ENCODE peak calls at places on chromosomes 2 and 18, in five cellular contexts. One of them, this sample, is unnamed.
A peak's percentile ranks its signal among the peaks of the same experiment; 100 is the strongest.

GRCh38 chr2:97901862-97902261 is 93.9 kb downstream of the TMEM131 start:
- DNase-seq in CD8-positive, alpha-beta T cell: no peak
- DNase-seq in tibial nerve: no peak
- DNase-seq in body of pancreas: no peak
- DNase-seq in keratinocyte: no peak
- DNase-seq in this sample: no peak

GRCh38 chr2:164689020-164689419 is 67.7 kb upstream of the GRB14 start:
- DNase-seq in CD8-positive, alpha-beta T cell: no peak
- DNase-seq in body of pancreas: no peak
- DNase-seq in keratinocyte: no peak
- DNase-seq in tibial nerve: no peak
- DNase-seq in this sample: no peak

GRCh38 chr2:200380833-200381542 is 74.5 kb downstream of the SPATS2L start:
- DNase-seq in tibial nerve: no peak
- DNase-seq in keratinocyte: no peak
- DNase-seq in CD8-positive, alpha-beta T cell: no peak
- DNase-seq in body of pancreas: no peak
- DNase-seq in this sample: no peak

GRCh38 chr2:2840681-2841300 is 509.7 kb upstream of the MYT1L start:
- DNase-seq in tibial nerve: no peak
- DNase-seq in keratinocyte: no peak
- DNase-seq in body of pancreas: no peak
- DNase-seq in CD8-positive, alpha-beta T cell: no peak
- DNase-seq in this sample: no peak

GRCh38 chr18:63477972-63478371 is 1.2 kb downstream of the SERPINB5 start:
- DNase-seq in body of pancreas: no peak
- DNase-seq in keratinocyte: no peak
- DNase-seq in CD8-positive, alpha-beta T cell: no peak
- DNase-seq in tibial nerve: no peak
- DNase-seq in this sample: no peak

GRCh38 chr2:70777450-70777849 is 9.4 kb upstream of the ADD2 start:
- DNase-seq in body of pancreas: no peak
- DNase-seq in keratinocyte: no peak
- DNase-seq in CD8-positive, alpha-beta T cell: no peak
- DNase-seq in tibial nerve: no peak
- DNase-seq in this sample: no peak

GRCh38 chr2:30511122-30512083 is 64.4 kb downstream of the LCLAT1 start:
- DNase-seq in CD8-positive, alpha-beta T cell: no peak
- DNase-seq in tibial nerve: peak; percentile 44
- DNase-seq in body of pancreas: no peak
- DNase-seq in keratinocyte: no peak
- DNase-seq in this sample: peak; percentile 46

GRCh38 chr2:122980672-122981071 is 1044.4 kb upstream of the CNTNAP5 start:
- DNase-seq in keratinocyte: no peak
- DNase-seq in body of pancreas: no peak
- DNase-seq in CD8-positive, alpha-beta T cell: no peak
- DNase-seq in tibial nerve: peak; percentile 49
- DNase-seq in this sample: peak; percentile 47

GRCh38 chr2:161077367-161078210 is 82.6 kb upstream of the TANK start:
- DNase-seq in tibial nerve: peak; percentile 23
- DNase-seq in body of pancreas: no peak
- DNase-seq in keratinocyte: no peak
- DNase-seq in CD8-positive, alpha-beta T cell: peak; percentile 34
- DNase-seq in this sample: no peak

GRCh38 chr2:73444202-73444601 is 58.6 kb downstream of the ALMS1 start:
- DNase-seq in body of pancreas: no peak
- DNase-seq in tibial nerve: no peak
- DNase-seq in keratinocyte: no peak
- DNase-seq in CD8-positive, alpha-beta T cell: no peak
- DNase-seq in this sample: no peak

GRCh38 chr2:88967844-88968243 is 276.4 kb downstream of the RPIA start:
- DNase-seq in tibial nerve: no peak
- DNase-seq in CD8-positive, alpha-beta T cell: no peak
- DNase-seq in keratinocyte: peak; percentile 30
- DNase-seq in body of pancreas: no peak
- DNase-seq in this sample: no peak

GRCh38 chr2:18119883-18120282 is 241.4 kb downstream of the KCNS3 start:
- DNase-seq in keratinocyte: no peak
- DNase-seq in tibial nerve: no peak
- DNase-seq in CD8-positive, alpha-beta T cell: no peak
- DNase-seq in body of pancreas: peak; percentile 16
- DNase-seq in this sample: no peak

GRCh38 chr2:146031158-146031557 is 1511.2 kb upstream of the ZEB2 start:
- DNase-seq in tibial nerve: no peak
- DNase-seq in body of pancreas: no peak
- DNase-seq in CD8-positive, alpha-beta T cell: no peak
- DNase-seq in keratinocyte: no peak
- DNase-seq in this sample: no peak

GRCh38 chr2:81658227-81658626 is 1353.7 kb upstream of the LRRTM1 start:
- DNase-seq in keratinocyte: no peak
- DNase-seq in body of pancreas: no peak
- DNase-seq in tibial nerve: no peak
- DNase-seq in CD8-positive, alpha-beta T cell: no peak
- DNase-seq in this sample: no peak

GRCh38 chr2:44136186-44136585 is 32.5 kb upstream of the PPM1B start:
- DNase-seq in body of pancreas: no peak
- DNase-seq in keratinocyte: no peak
- DNase-seq in CD8-positive, alpha-beta T cell: no peak
- DNase-seq in tibial nerve: no peak
- DNase-seq in this sample: no peak

GRCh38 chr2:55961318-55961911 is 37.8 kb upstream of the EFEMP1 start:
- DNase-seq in body of pancreas: no peak
- DNase-seq in tibial nerve: peak; percentile 52
- DNase-seq in keratinocyte: no peak
- DNase-seq in CD8-positive, alpha-beta T cell: no peak
- DNase-seq in this sample: no peak

GRCh38 chr2:236193026-236193425 is 24.8 kb upstream of the GBX2 start:
- DNase-seq in CD8-positive, alpha-beta T cell: no peak
- DNase-seq in body of pancreas: no peak
- DNase-seq in keratinocyte: no peak
- DNase-seq in tibial nerve: no peak
- DNase-seq in this sample: no peak

GRCh38 chr2:24875272-24875671 is 44.8 kb downstream of the ADCY3 start:
- DNase-seq in body of pancreas: no peak
- DNase-seq in tibial nerve: no peak
- DNase-seq in keratinocyte: no peak
- DNase-seq in CD8-positive, alpha-beta T cell: no peak
- DNase-seq in this sample: no peak

GRCh38 chr18:42373584-42373983 is 418.6 kb downstream of the PIK3C3 start:
- DNase-seq in tibial nerve: no peak
- DNase-seq in body of pancreas: no peak
- DNase-seq in CD8-positive, alpha-beta T cell: no peak
- DNase-seq in keratinocyte: no peak
- DNase-seq in this sample: no peak

GRCh38 chr2:181457741-181458425 is 697 bp downstream of the ITGA4 start:
- DNase-seq in keratinocyte: no peak
- DNase-seq in CD8-positive, alpha-beta T cell: peak; percentile 42
- DNase-seq in tibial nerve: no peak
- DNase-seq in body of pancreas: peak; percentile 12
- DNase-seq in this sample: peak; percentile 5

GRCh38 chr18:25168011-25168410 is 184.0 kb downstream of the ZNF521 start:
- DNase-seq in body of pancreas: no peak
- DNase-seq in CD8-positive, alpha-beta T cell: no peak
- DNase-seq in keratinocyte: no peak
- DNase-seq in tibial nerve: no peak
- DNase-seq in this sample: no peak

GRCh38 chr2:239674101-239674980 is 273.5 kb upstream of the HDAC4 start:
- DNase-seq in CD8-positive, alpha-beta T cell: no peak
- DNase-seq in tibial nerve: no peak
- DNase-seq in body of pancreas: no peak
- DNase-seq in keratinocyte: no peak
- DNase-seq in this sample: no peak

GRCh38 chr18:48576454-48576766 is 37.6 kb downstream of the CTIF start:
- DNase-seq in keratinocyte: no peak
- DNase-seq in body of pancreas: no peak
- DNase-seq in CD8-positive, alpha-beta T cell: no peak
- DNase-seq in tibial nerve: no peak
- DNase-seq in this sample: no peak

GRCh38 chr2:43131051-43131889 is 95.1 kb downstream of the ZFP36L2 start:
- DNase-seq in keratinocyte: peak; percentile 98
- DNase-seq in tibial nerve: peak; percentile 65
- DNase-seq in CD8-positive, alpha-beta T cell: peak; percentile 71
- DNase-seq in body of pancreas: peak; percentile 77
- DNase-seq in this sample: peak; percentile 46

GRCh38 chr2:68885811-68886075 is 14.5 kb upstream of the BMP10 start:
- DNase-seq in CD8-positive, alpha-beta T cell: no peak
- DNase-seq in tibial nerve: no peak
- DNase-seq in keratinocyte: no peak
- DNase-seq in body of pancreas: no peak
- DNase-seq in this sample: no peak

GRCh38 chr2:68888038-68888704 is 17.0 kb upstream of the BMP10 start:
- DNase-seq in tibial nerve: no peak
- DNase-seq in keratinocyte: no peak
- DNase-seq in CD8-positive, alpha-beta T cell: no peak
- DNase-seq in body of pancreas: no peak
- DNase-seq in this sample: no peak

GRCh38 chr2:68889500-68889899 is 18.3 kb upstream of the BMP10 start:
- DNase-seq in CD8-positive, alpha-beta T cell: no peak
- DNase-seq in tibial nerve: no peak
- DNase-seq in keratinocyte: no peak
- DNase-seq in body of pancreas: no peak
- DNase-seq in this sample: no peak

GRCh38 chr2:68885074-68885810 is 14.0 kb upstream of the BMP10 start:
- DNase-seq in CD8-positive, alpha-beta T cell: no peak
- DNase-seq in keratinocyte: no peak
- DNase-seq in body of pancreas: no peak
- DNase-seq in tibial nerve: no peak
- DNase-seq in this sample: no peak

DNA sequence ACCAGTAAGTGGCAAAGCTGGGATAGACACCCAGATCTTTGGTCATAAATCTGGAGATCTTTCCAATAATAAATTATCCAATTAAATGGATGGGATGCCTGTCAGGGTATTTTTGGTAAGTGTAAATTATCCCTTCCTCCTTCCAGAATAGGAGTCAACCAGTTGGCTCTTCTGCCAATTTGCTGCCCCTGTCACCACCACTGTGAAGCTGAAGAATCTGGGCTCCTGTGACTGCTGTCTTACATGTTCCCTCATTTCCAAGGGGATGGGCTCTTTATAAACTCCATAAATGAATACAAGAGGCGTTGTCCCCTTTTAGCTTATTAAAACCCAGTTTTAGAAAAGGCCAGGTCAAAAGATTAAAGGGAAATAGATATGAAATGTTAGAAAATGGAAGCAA is 17.8 kb upstream of the BMP10 start:
- DNase-seq in keratinocyte: no peak
- DNase-seq in body of pancreas: no peak
- DNase-seq in tibial nerve: no peak
- DNase-seq in CD8-positive, alpha-beta T cell: no peak
- DNase-seq in this sample: no peak
- TF ChIP-seq CTCF in keratinocyte: no peak
- TF ChIP-seq CTCF in body of pancreas: no peak
- TF ChIP-seq CTCF in tibial nerve: no peak
- TF ChIP-seq CTCF in CD8-positive, alpha-beta T cell: no peak
- TF ChIP-seq CTCF in this sample: no peak

GRCh38 chr2:96404446-96405373 is 69.1 kb downstream of the NCAPH start:
- DNase-seq in CD8-positive, alpha-beta T cell: no peak
- DNase-seq in keratinocyte: no peak
- DNase-seq in tibial nerve: no peak
- DNase-seq in body of pancreas: peak; percentile 44
- DNase-seq in this sample: no peak
- H3K4me1 ChIP-seq in CD8-positive, alpha-beta T cell: peaks cover 36% of the 10 kb centered on the region
- H3K4me1 ChIP-seq in keratinocyte: peaks cover 9% of the 10 kb centered on the region
- H3K4me1 ChIP-seq in tibial nerve: peaks cover 16% of the 10 kb centered on the region
- H3K4me1 ChIP-seq in body of pancreas: peaks cover 31% of the 10 kb centered on the region
- H3K4me1 ChIP-seq in this sample: peaks cover 3% of the 10 kb centered on the region

DNA sequence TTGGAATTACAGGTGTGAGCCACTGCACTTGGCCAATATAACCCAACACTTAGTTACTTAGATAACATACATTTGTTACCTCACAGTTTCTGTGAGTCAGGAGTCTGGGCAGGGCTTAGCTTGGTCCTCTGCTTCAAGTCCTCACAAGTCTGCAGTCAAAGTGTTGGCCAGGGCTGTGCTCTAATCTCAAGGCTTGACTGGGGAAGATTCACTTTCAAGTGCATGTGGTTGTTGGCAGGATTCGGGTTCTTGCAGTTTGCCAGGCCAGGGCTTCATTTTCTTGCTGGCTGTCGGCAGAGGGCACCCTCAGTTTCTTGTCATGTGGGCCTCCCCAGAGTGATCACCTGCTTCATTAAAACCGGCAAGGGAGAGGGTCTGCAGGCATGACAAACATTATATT is 103.7 kb downstream of the SLC4A3 start:
- DNase-seq in tibial nerve: no peak
- DNase-seq in CD8-positive, alpha-beta T cell: no peak
- DNase-seq in keratinocyte: no peak
- DNase-seq in body of pancreas: no peak
- DNase-seq in this sample: peak; percentile 16
- TF ChIP-seq CTCF in tibial nerve: no peak
- TF ChIP-seq CTCF in CD8-positive, alpha-beta T cell: no peak
- TF ChIP-seq CTCF in keratinocyte: no peak
- TF ChIP-seq CTCF in body of pancreas: no peak
- TF ChIP-seq CTCF in this sample: peak; percentile 46

DNA sequence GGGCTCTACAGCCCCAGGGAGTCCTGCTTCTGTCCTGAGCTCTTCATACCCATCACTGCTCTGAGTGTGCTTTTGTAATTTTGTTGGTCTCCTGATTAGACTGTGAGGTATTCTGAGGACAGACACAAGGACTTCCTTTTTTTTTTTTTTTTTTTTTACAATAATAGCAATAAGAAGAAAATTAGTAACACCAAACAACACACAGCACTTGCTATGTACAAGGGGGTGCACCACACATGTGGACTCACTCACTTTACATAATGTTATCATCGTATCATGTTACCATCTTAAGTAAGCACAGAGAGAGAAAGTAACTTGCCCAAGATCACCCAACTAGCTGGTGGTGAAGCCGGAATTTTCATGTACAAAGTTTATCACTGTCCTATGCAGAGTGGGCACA is 34.5 kb downstream of the MBP start:
- DNase-seq in CD8-positive, alpha-beta T cell: no peak
- DNase-seq in body of pancreas: no peak
- DNase-seq in keratinocyte: no peak
- DNase-seq in tibial nerve: no peak
- DNase-seq in this sample: no peak
- H3K4me1 ChIP-seq in CD8-positive, alpha-beta T cell: peaks cover 82% of the 10 kb centered on the region
- H3K4me1 ChIP-seq in body of pancreas: peaks cover 27% of the 10 kb centered on the region
- H3K4me1 ChIP-seq in keratinocyte: peaks cover 38% of the 10 kb centered on the region
- H3K4me1 ChIP-seq in tibial nerve: peaks cover 41% of the 10 kb centered on the region
- H3K4me1 ChIP-seq in this sample: no peaks in the 10 kb centered on the region

GRCh38 chr18:8402237-8402636 is 207.0 kb upstream of the RAB12 start:
- DNase-seq in keratinocyte: no peak
- DNase-seq in body of pancreas: no peak
- DNase-seq in CD8-positive, alpha-beta T cell: no peak
- DNase-seq in tibial nerve: no peak
- DNase-seq in this sample: no peak
- TF ChIP-seq CTCF in keratinocyte: no peak
- TF ChIP-seq CTCF in body of pancreas: no peak
- TF ChIP-seq CTCF in CD8-positive, alpha-beta T cell: no peak
- TF ChIP-seq CTCF in tibial nerve: no peak
- TF ChIP-seq CTCF in this sample: no peak

GRCh38 chr2:46848446-46848845 is 67.2 kb downstream of the MCFD2 start:
- DNase-seq in CD8-positive, alpha-beta T cell: no peak
- DNase-seq in tibial nerve: no peak
- DNase-seq in body of pancreas: no peak
- DNase-seq in keratinocyte: no peak
- DNase-seq in this sample: no peak
- H3K4me1 ChIP-seq in CD8-positive, alpha-beta T cell: no peaks in the 10 kb centered on the region
- H3K4me1 ChIP-seq in tibial nerve: peaks cover 55% of the 10 kb centered on the region
- H3K4me1 ChIP-seq in body of pancreas: peaks cover 61% of the 10 kb centered on the region
- H3K4me1 ChIP-seq in keratinocyte: peaks cover 60% of the 10 kb centered on the region
- H3K4me1 ChIP-seq in this sample: peaks cover 40% of the 10 kb centered on the region

This sample was measured in BE2C.